ENCODE peak calls at places on chromosome 13, in ten cellular contexts. T, C, S, A, N, O, F, W, P and Q are unnamed samples.

GRCh38 chr13:110628952-110629701 is 13.8 kb downstream of the NAXD start:
- DNase-seq in T (no peak), C (no peak), S (no peak), A (no peak), N (peak), O (no peak), F (no peak), W (peak), P (no peak), Q (no peak)

GRCh38 chr13:112608212-112608611 is 20.3 kb upstream of the TUBGCP3 start:
- DNase-seq in T (no peak), C (no peak), S (no peak), A (no peak), N (no peak), O (no peak), F (no peak), W (no peak), P (no peak), Q (no peak)

GRCh38 chr13:96020941-96021340 is 32.3 kb downstream of the UGGT2 start:
- DNase-seq in T (no peak), C (no peak), S (no peak), A (no peak), N (no peak), O (no peak), F (no peak), W (no peak), P (no peak), Q (no peak)

GRCh38 chr13:22107549-22107948 is 436.7 kb downstream of the FGF9 start:
- DNase-seq in T (no peak), C (no peak), S (no peak), A (no peak), N (no peak), O (no peak), F (no peak), W (no peak), P (no peak), Q (no peak)

GRCh38 chr13:113187263-113187669 is 21.2 kb downstream of the PCID2 start:
- DNase-seq in T (no peak), C (peak), S (peak), A (peak), N (peak), O (no peak), F (no peak), W (peak), P (peak), Q (peak)

GRCh38 chr13:19305434-19305833 is 123.8 kb upstream of the TUBA3C start:
- DNase-seq in T (no peak), C (no peak), S (no peak), A (no peak), N (no peak), O (no peak), F (no peak), W (no peak), P (no peak), Q (no peak)

GRCh38 chr13:25732146-25732865 is 319.5 kb downstream of the SHISA2 start:
- DNase-seq in T (no peak), C (peak), S (no peak), A (no peak), N (no peak), O (no peak), F (no peak), W (peak), P (peak), Q (peak)

GRCh38 chr13:32748305-32748704 is 162.1 kb downstream of the PDS5B start:
- DNase-seq in T (no peak), C (no peak), S (no peak), A (no peak), N (no peak), O (no peak), F (no peak), W (no peak), P (no peak), Q (no peak)

GRCh38 chr13:98962901-98963594 is 14.8 kb downstream of the DOCK9 start:
- DNase-seq in T (no peak), C (no peak), S (no peak), A (no peak), N (no peak), O (no peak), F (no peak), W (no peak), P (no peak), Q (no peak)

GRCh38 chr13:79385694-79386093 is 20.4 kb downstream of the RBM26 start:
- DNase-seq in T (no peak), C (no peak), S (peak), A (no peak), N (no peak), O (no peak), F (no peak), W (peak), P (peak), Q (peak)

GRCh38 chr13:101417043-101417406 is 717 bp upstream of the NALCN start:
- DNase-seq in T (no peak), C (peak), S (no peak), A (no peak), N (peak), O (no peak), F (no peak), W (peak), P (peak), Q (peak)

GRCh38 chr13:39144391-39144790 is 106.1 kb downstream of the NHLRC3 start:
- DNase-seq in T (no peak), C (no peak), S (no peak), A (no peak), N (no peak), O (no peak), F (no peak), W (no peak), P (no peak), Q (no peak)

GRCh38 chr13:113864303-113864890 is 521 bp upstream of the GAS6 start:
- DNase-seq in T (no peak), C (peak), S (no peak), A (no peak), N (peak), O (no peak), F (no peak), W (no peak), P (no peak), Q (no peak)

GRCh38 chr13:100506600-100507422 is 81.8 kb downstream of the GGACT start:
- DNase-seq in T (no peak), C (no peak), S (no peak), A (no peak), N (no peak), O (no peak), F (no peak), W (peak), P (no peak), Q (no peak)

GRCh38 chr13:42658019-42658418 is 84.1 kb downstream of the TNFSF11 start:
- DNase-seq in T (no peak), C (no peak), S (no peak), A (no peak), N (no peak), O (no peak), F (no peak), W (no peak), P (no peak), Q (no peak)

GRCh38 chr13:59532405-59532804 is 631.3 kb downstream of the DIAPH3 start:
- DNase-seq in T (no peak), C (no peak), S (no peak), A (no peak), N (no peak), O (no peak), F (no peak), W (no peak), P (peak), Q (no peak)